ENCODE peak calls at places on chromosomes 11 and 22, in nine cellular contexts. One of them, this sample, is unnamed.
A peak's percentile ranks its signal among the peaks of the same experiment; 100 is the strongest.

GRCh38 chr11:73914284-73914683 is 36.5 kb upstream of the DNAJB13 start:
- DNase-seq in Ammon's horn: no peak
- DNase-seq in cerebellar nuclear complex: no peak
- DNase-seq in thoracic aorta: no peak
- DNase-seq in stimulated activated naive B cell treated with anti-CD40 and anti-IgM and Interleukin-4, amounts not matched to agents 10 μg/mL and 1 μg/mL and 100 μg/mL, for 72 hours: no peak
- DNase-seq in GM04504: no peak
- DNase-seq in cardiac septum: no peak
- DNase-seq in GM13977: no peak
- DNase-seq in hippocampal formation: no peak
- DNase-seq in this sample: no peak

GRCh38 chr22:30277547-30278344 is 11.1 kb upstream of the OSM start:
- DNase-seq in Ammon's horn: no peak
- DNase-seq in cerebellar nuclear complex: no peak
- DNase-seq in thoracic aorta: no peak
- DNase-seq in stimulated activated naive B cell treated with anti-CD40 and anti-IgM and Interleukin-4, amounts not matched to agents 10 μg/mL and 1 μg/mL and 100 μg/mL, for 72 hours: no peak
- DNase-seq in GM04504: peak; percentile 50
- DNase-seq in cardiac septum: no peak
- DNase-seq in GM13977: no peak
- DNase-seq in hippocampal formation: no peak
- DNase-seq in this sample: no peak

GRCh38 chr22:19776433-19777031 is 16.0 kb downstream of the TBX1 start:
- DNase-seq in Ammon's horn: no peak
- DNase-seq in cerebellar nuclear complex: no peak
- DNase-seq in thoracic aorta: no peak
- DNase-seq in stimulated activated naive B cell treated with anti-CD40 and anti-IgM and Interleukin-4, amounts not matched to agents 10 μg/mL and 1 μg/mL and 100 μg/mL, for 72 hours: no peak
- DNase-seq in GM04504: no peak
- DNase-seq in cardiac septum: no peak
- DNase-seq in GM13977: no peak
- DNase-seq in hippocampal formation: no peak
- DNase-seq in this sample: no peak

GRCh38 chr22:45476814-45477213 is 25.9 kb upstream of the FBLN1 start:
- DNase-seq in Ammon's horn: no peak
- DNase-seq in cerebellar nuclear complex: no peak
- DNase-seq in thoracic aorta: no peak
- DNase-seq in stimulated activated naive B cell treated with anti-CD40 and anti-IgM and Interleukin-4, amounts not matched to agents 10 μg/mL and 1 μg/mL and 100 μg/mL, for 72 hours: no peak
- DNase-seq in GM04504: no peak
- DNase-seq in cardiac septum: no peak
- DNase-seq in GM13977: no peak
- DNase-seq in hippocampal formation: no peak
- DNase-seq in this sample: no peak

GRCh38 chr11:59174664-59175033 is 2.7 kb downstream of the DTX4 start:
- DNase-seq in Ammon's horn: no peak
- DNase-seq in cerebellar nuclear complex: no peak
- DNase-seq in thoracic aorta: no peak
- DNase-seq in stimulated activated naive B cell treated with anti-CD40 and anti-IgM and Interleukin-4, amounts not matched to agents 10 μg/mL and 1 μg/mL and 100 μg/mL, for 72 hours: no peak
- DNase-seq in GM04504: peak; percentile 37
- DNase-seq in cardiac septum: no peak
- DNase-seq in GM13977: no peak
- DNase-seq in hippocampal formation: no peak
- DNase-seq in this sample: no peak

GRCh38 chr11:117691206-117691490 is 105.9 kb downstream of the DSCAML1 start:
- DNase-seq in Ammon's horn: no peak
- DNase-seq in cerebellar nuclear complex: no peak
- DNase-seq in thoracic aorta: no peak
- DNase-seq in stimulated activated naive B cell treated with anti-CD40 and anti-IgM and Interleukin-4, amounts not matched to agents 10 μg/mL and 1 μg/mL and 100 μg/mL, for 72 hours: no peak
- DNase-seq in GM04504: no peak
- DNase-seq in cardiac septum: no peak
- DNase-seq in GM13977: no peak
- DNase-seq in hippocampal formation: no peak
- DNase-seq in this sample: no peak

GRCh38 chr11:133323354-133323753 is 208.9 kb downstream of the OPCML start:
- DNase-seq in Ammon's horn: no peak
- DNase-seq in cerebellar nuclear complex: no peak
- DNase-seq in thoracic aorta: no peak
- DNase-seq in stimulated activated naive B cell treated with anti-CD40 and anti-IgM and Interleukin-4, amounts not matched to agents 10 μg/mL and 1 μg/mL and 100 μg/mL, for 72 hours: no peak
- DNase-seq in GM04504: no peak
- DNase-seq in cardiac septum: no peak
- DNase-seq in GM13977: no peak
- DNase-seq in hippocampal formation: no peak
- DNase-seq in this sample: no peak

GRCh38 chr11:22567759-22568158 is 57.9 kb downstream of the FANCF start:
- DNase-seq in Ammon's horn: no peak
- DNase-seq in cerebellar nuclear complex: no peak
- DNase-seq in thoracic aorta: no peak
- DNase-seq in stimulated activated naive B cell treated with anti-CD40 and anti-IgM and Interleukin-4, amounts not matched to agents 10 μg/mL and 1 μg/mL and 100 μg/mL, for 72 hours: no peak
- DNase-seq in GM04504: no peak
- DNase-seq in cardiac septum: peak; percentile 61
- DNase-seq in GM13977: no peak
- DNase-seq in hippocampal formation: no peak
- DNase-seq in this sample: no peak

GRCh38 chr22:40413873-40414272 is 43.5 kb downstream of the SGSM3 start:
- DNase-seq in Ammon's horn: no peak
- DNase-seq in cerebellar nuclear complex: no peak
- DNase-seq in thoracic aorta: no peak
- DNase-seq in stimulated activated naive B cell treated with anti-CD40 and anti-IgM and Interleukin-4, amounts not matched to agents 10 μg/mL and 1 μg/mL and 100 μg/mL, for 72 hours: no peak
- DNase-seq in GM04504: no peak
- DNase-seq in cardiac septum: no peak
- DNase-seq in GM13977: no peak
- DNase-seq in hippocampal formation: no peak
- DNase-seq in this sample: no peak

GRCh38 chr22:42500164-42500835 is 19.3 kb downstream of the RRP7A start:
- DNase-seq in Ammon's horn: peak; percentile 93
- DNase-seq in cerebellar nuclear complex: no peak
- DNase-seq in thoracic aorta: no peak
- DNase-seq in stimulated activated naive B cell treated with anti-CD40 and anti-IgM and Interleukin-4, amounts not matched to agents 10 μg/mL and 1 μg/mL and 100 μg/mL, for 72 hours: peak; percentile 75
- DNase-seq in GM04504: peak; percentile 38
- DNase-seq in cardiac septum: peak; percentile 94
- DNase-seq in GM13977: peak; percentile 99
- DNase-seq in hippocampal formation: peak; percentile 57
- DNase-seq in this sample: no peak

GRCh38 chr11:82927264-82927880 is 25.8 kb downstream of the DDIAS start:
- DNase-seq in Ammon's horn: peak; percentile 59
- DNase-seq in cerebellar nuclear complex: no peak
- DNase-seq in thoracic aorta: no peak
- DNase-seq in stimulated activated naive B cell treated with anti-CD40 and anti-IgM and Interleukin-4, amounts not matched to agents 10 μg/mL and 1 μg/mL and 100 μg/mL, for 72 hours: no peak
- DNase-seq in GM04504: peak; percentile 23
- DNase-seq in cardiac septum: no peak
- DNase-seq in GM13977: peak; percentile 49
- DNase-seq in hippocampal formation: peak; percentile 18
- DNase-seq in this sample: peak; percentile 36

GRCh38 chr22:50694099-50694498 is 21.5 kb downstream of the SHANK3 start:
- DNase-seq in Ammon's horn: no peak
- DNase-seq in cerebellar nuclear complex: no peak
- DNase-seq in thoracic aorta: no peak
- DNase-seq in stimulated activated naive B cell treated with anti-CD40 and anti-IgM and Interleukin-4, amounts not matched to agents 10 μg/mL and 1 μg/mL and 100 μg/mL, for 72 hours: no peak
- DNase-seq in GM04504: no peak
- DNase-seq in cardiac septum: no peak
- DNase-seq in GM13977: no peak
- DNase-seq in hippocampal formation: no peak
- DNase-seq in this sample: no peak

GRCh38 chr22:37340331-37341262 is 58.3 kb downstream of the CYTH4 start:
- DNase-seq in Ammon's horn: peak; percentile 27
- DNase-seq in cerebellar nuclear complex: no peak
- DNase-seq in thoracic aorta: no peak
- DNase-seq in stimulated activated naive B cell treated with anti-CD40 and anti-IgM and Interleukin-4, amounts not matched to agents 10 μg/mL and 1 μg/mL and 100 μg/mL, for 72 hours: no peak
- DNase-seq in GM04504: no peak
- DNase-seq in cardiac septum: no peak
- DNase-seq in GM13977: no peak
- DNase-seq in hippocampal formation: no peak
- DNase-seq in this sample: no peak

GRCh38 chr22:39457546-39458442 is 982 bp downstream of the MGAT3 start:
- DNase-seq in Ammon's horn: no peak
- DNase-seq in cerebellar nuclear complex: no peak
- DNase-seq in thoracic aorta: no peak
- DNase-seq in stimulated activated naive B cell treated with anti-CD40 and anti-IgM and Interleukin-4, amounts not matched to agents 10 μg/mL and 1 μg/mL and 100 μg/mL, for 72 hours: no peak
- DNase-seq in GM04504: no peak
- DNase-seq in cardiac septum: no peak
- DNase-seq in GM13977: peak; percentile 75
- DNase-seq in hippocampal formation: no peak
- DNase-seq in this sample: no peak

GRCh38 chr11:45662665-45663485 is 2.5 kb downstream of the CHST1 start:
- DNase-seq in Ammon's horn: no peak
- DNase-seq in cerebellar nuclear complex: no peak
- DNase-seq in thoracic aorta: peak; percentile 49
- DNase-seq in stimulated activated naive B cell treated with anti-CD40 and anti-IgM and Interleukin-4, amounts not matched to agents 10 μg/mL and 1 μg/mL and 100 μg/mL, for 72 hours: no peak
- DNase-seq in GM04504: peak; percentile 62
- DNase-seq in cardiac septum: peak; percentile 51
- DNase-seq in GM13977: no peak
- DNase-seq in hippocampal formation: no peak
- DNase-seq in this sample: peak; percentile 17

GRCh38 chr11:102724904-102725515 is at the start of gene MMP8:
- DNase-seq in Ammon's horn: peak; percentile 6
- DNase-seq in cerebellar nuclear complex: no peak
- DNase-seq in thoracic aorta: no peak
- DNase-seq in stimulated activated naive B cell treated with anti-CD40 and anti-IgM and Interleukin-4, amounts not matched to agents 10 μg/mL and 1 μg/mL and 100 μg/mL, for 72 hours: no peak
- DNase-seq in GM04504: no peak
- DNase-seq in cardiac septum: no peak
- DNase-seq in GM13977: no peak
- DNase-seq in hippocampal formation: peak; percentile 3
- DNase-seq in this sample: no peak